ENCODE peak calls at places on chromosome 12, in eight cellular contexts. One of them, this sample, is unnamed.

GRCh38 chr12:122895757-122896636 is at the start of gene VPS37B:
- DNase-seq in bronchial epithelial cell: peak
- DNase-seq in anterior cingulate cortex: peak
- DNase-seq in stimulated activated CD4-positive, alpha-beta T cell treated with anti-CD3 and anti-CD28 coated beads, Interleukin-12 subunit alpha, Interleukin-12 subunit beta, amount 100 ng/mL, for 24 hours: peak
- DNase-seq in fibroblast of mammary gland: peak
- DNase-seq in activated CD4-positive, alpha-beta T cell treated with anti-CD3 and anti-CD28 coated beads, Interleukin-2, amount 50 U/mL, for 1 hour: peak
- DNase-seq in activated CD4-positive, CD25-positive, alpha-beta regulatory T cell: peak
- DNase-seq in lower leg skin: peak
- DNase-seq in this sample: peak

GRCh38 chr12:112422531-112422930 is 3.8 kb downstream of the PTPN11 start:
- DNase-seq in stimulated activated CD4-positive, alpha-beta T cell treated with anti-CD3 and anti-CD28 coated beads, Interleukin-12 subunit alpha, Interleukin-12 subunit beta, amount 100 ng/mL, for 24 hours: no peak
- DNase-seq in lower leg skin: peak
- DNase-seq in bronchial epithelial cell: no peak
- DNase-seq in fibroblast of mammary gland: peak
- DNase-seq in activated CD4-positive, alpha-beta T cell treated with anti-CD3 and anti-CD28 coated beads, Interleukin-2, amount 50 U/mL, for 1 hour: no peak
- DNase-seq in anterior cingulate cortex: peak
- DNase-seq in activated CD4-positive, CD25-positive, alpha-beta regulatory T cell: no peak
- DNase-seq in this sample: no peak

GRCh38 chr12:117309276-117309885 is 52.0 kb downstream of the NOS1 start:
- DNase-seq in activated CD4-positive, CD25-positive, alpha-beta regulatory T cell: no peak
- DNase-seq in stimulated activated CD4-positive, alpha-beta T cell treated with anti-CD3 and anti-CD28 coated beads, Interleukin-12 subunit alpha, Interleukin-12 subunit beta, amount 100 ng/mL, for 24 hours: no peak
- DNase-seq in fibroblast of mammary gland: no peak
- DNase-seq in anterior cingulate cortex: no peak
- DNase-seq in lower leg skin: no peak
- DNase-seq in bronchial epithelial cell: no peak
- DNase-seq in activated CD4-positive, alpha-beta T cell treated with anti-CD3 and anti-CD28 coated beads, Interleukin-2, amount 50 U/mL, for 1 hour: no peak
- DNase-seq in this sample: no peak

GRCh38 chr12:132109741-132110140 is 34.4 kb downstream of the DDX51 start:
- DNase-seq in activated CD4-positive, CD25-positive, alpha-beta regulatory T cell: no peak
- DNase-seq in anterior cingulate cortex: no peak
- DNase-seq in activated CD4-positive, alpha-beta T cell treated with anti-CD3 and anti-CD28 coated beads, Interleukin-2, amount 50 U/mL, for 1 hour: no peak
- DNase-seq in bronchial epithelial cell: no peak
- DNase-seq in fibroblast of mammary gland: peak
- DNase-seq in stimulated activated CD4-positive, alpha-beta T cell treated with anti-CD3 and anti-CD28 coated beads, Interleukin-12 subunit alpha, Interleukin-12 subunit beta, amount 100 ng/mL, for 24 hours: no peak
- DNase-seq in lower leg skin: no peak
- DNase-seq in this sample: no peak

GRCh38 chr12:129196927-129197326 is 343.6 kb downstream of the GLT1D1 start:
- DNase-seq in fibroblast of mammary gland: no peak
- DNase-seq in lower leg skin: no peak
- DNase-seq in activated CD4-positive, alpha-beta T cell treated with anti-CD3 and anti-CD28 coated beads, Interleukin-2, amount 50 U/mL, for 1 hour: no peak
- DNase-seq in activated CD4-positive, CD25-positive, alpha-beta regulatory T cell: no peak
- DNase-seq in stimulated activated CD4-positive, alpha-beta T cell treated with anti-CD3 and anti-CD28 coated beads, Interleukin-12 subunit alpha, Interleukin-12 subunit beta, amount 100 ng/mL, for 24 hours: no peak
- DNase-seq in bronchial epithelial cell: no peak
- DNase-seq in anterior cingulate cortex: no peak
- DNase-seq in this sample: no peak

GRCh38 chr12:129701536-129702165 is 202.2 kb downstream of the TMEM132D start:
- DNase-seq in bronchial epithelial cell: no peak
- DNase-seq in fibroblast of mammary gland: no peak
- DNase-seq in activated CD4-positive, CD25-positive, alpha-beta regulatory T cell: no peak
- DNase-seq in activated CD4-positive, alpha-beta T cell treated with anti-CD3 and anti-CD28 coated beads, Interleukin-2, amount 50 U/mL, for 1 hour: no peak
- DNase-seq in stimulated activated CD4-positive, alpha-beta T cell treated with anti-CD3 and anti-CD28 coated beads, Interleukin-12 subunit alpha, Interleukin-12 subunit beta, amount 100 ng/mL, for 24 hours: no peak
- DNase-seq in anterior cingulate cortex: no peak
- DNase-seq in lower leg skin: no peak
- DNase-seq in this sample: no peak

GRCh38 chr12:26614217-26614616 is 218.8 kb downstream of the ITPR2 start:
- DNase-seq in stimulated activated CD4-positive, alpha-beta T cell treated with anti-CD3 and anti-CD28 coated beads, Interleukin-12 subunit alpha, Interleukin-12 subunit beta, amount 100 ng/mL, for 24 hours: no peak
- DNase-seq in fibroblast of mammary gland: peak
- DNase-seq in activated CD4-positive, CD25-positive, alpha-beta regulatory T cell: no peak
- DNase-seq in activated CD4-positive, alpha-beta T cell treated with anti-CD3 and anti-CD28 coated beads, Interleukin-2, amount 50 U/mL, for 1 hour: no peak
- DNase-seq in bronchial epithelial cell: peak
- DNase-seq in anterior cingulate cortex: peak
- DNase-seq in lower leg skin: no peak
- DNase-seq in this sample: peak

GRCh38 chr12:34306133-34306830 is 284.0 kb downstream of the ALG10 start:
- DNase-seq in stimulated activated CD4-positive, alpha-beta T cell treated with anti-CD3 and anti-CD28 coated beads, Interleukin-12 subunit alpha, Interleukin-12 subunit beta, amount 100 ng/mL, for 24 hours: no peak
- DNase-seq in activated CD4-positive, alpha-beta T cell treated with anti-CD3 and anti-CD28 coated beads, Interleukin-2, amount 50 U/mL, for 1 hour: no peak
- DNase-seq in bronchial epithelial cell: no peak
- DNase-seq in lower leg skin: no peak
- DNase-seq in anterior cingulate cortex: no peak
- DNase-seq in fibroblast of mammary gland: no peak
- DNase-seq in activated CD4-positive, CD25-positive, alpha-beta regulatory T cell: no peak
- DNase-seq in this sample: no peak

GRCh38 chr12:121787063-121787774 is 6.3 kb downstream of the RHOF start:
- DNase-seq in stimulated activated CD4-positive, alpha-beta T cell treated with anti-CD3 and anti-CD28 coated beads, Interleukin-12 subunit alpha, Interleukin-12 subunit beta, amount 100 ng/mL, for 24 hours: no peak
- DNase-seq in lower leg skin: no peak
- DNase-seq in activated CD4-positive, alpha-beta T cell treated with anti-CD3 and anti-CD28 coated beads, Interleukin-2, amount 50 U/mL, for 1 hour: peak
- DNase-seq in bronchial epithelial cell: no peak
- DNase-seq in activated CD4-positive, CD25-positive, alpha-beta regulatory T cell: peak
- DNase-seq in anterior cingulate cortex: no peak
- DNase-seq in fibroblast of mammary gland: no peak
- DNase-seq in this sample: no peak

GRCh38 chr12:25208554-25208953 is 13.5 kb downstream of the ETFRF1 start:
- DNase-seq in anterior cingulate cortex: no peak
- DNase-seq in lower leg skin: no peak
- DNase-seq in bronchial epithelial cell: no peak
- DNase-seq in fibroblast of mammary gland: no peak
- DNase-seq in activated CD4-positive, CD25-positive, alpha-beta regulatory T cell: no peak
- DNase-seq in stimulated activated CD4-positive, alpha-beta T cell treated with anti-CD3 and anti-CD28 coated beads, Interleukin-12 subunit alpha, Interleukin-12 subunit beta, amount 100 ng/mL, for 24 hours: no peak
- DNase-seq in activated CD4-positive, alpha-beta T cell treated with anti-CD3 and anti-CD28 coated beads, Interleukin-2, amount 50 U/mL, for 1 hour: no peak
- DNase-seq in this sample: no peak

GRCh38 chr12:69497308-69498026 is 27.3 kb downstream of the FRS2 start:
- DNase-seq in fibroblast of mammary gland: peak
- DNase-seq in activated CD4-positive, CD25-positive, alpha-beta regulatory T cell: no peak
- DNase-seq in lower leg skin: no peak
- DNase-seq in bronchial epithelial cell: no peak
- DNase-seq in stimulated activated CD4-positive, alpha-beta T cell treated with anti-CD3 and anti-CD28 coated beads, Interleukin-12 subunit alpha, Interleukin-12 subunit beta, amount 100 ng/mL, for 24 hours: no peak
- DNase-seq in activated CD4-positive, alpha-beta T cell treated with anti-CD3 and anti-CD28 coated beads, Interleukin-2, amount 50 U/mL, for 1 hour: no peak
- DNase-seq in anterior cingulate cortex: no peak
- DNase-seq in this sample: no peak

GRCh38 chr12:6691473-6691872 is 2.3 kb upstream of the ZNF384 start:
- DNase-seq in anterior cingulate cortex: no peak
- DNase-seq in fibroblast of mammary gland: peak
- DNase-seq in bronchial epithelial cell: no peak
- DNase-seq in activated CD4-positive, alpha-beta T cell treated with anti-CD3 and anti-CD28 coated beads, Interleukin-2, amount 50 U/mL, for 1 hour: no peak
- DNase-seq in activated CD4-positive, CD25-positive, alpha-beta regulatory T cell: no peak
- DNase-seq in lower leg skin: no peak
- DNase-seq in stimulated activated CD4-positive, alpha-beta T cell treated with anti-CD3 and anti-CD28 coated beads, Interleukin-12 subunit alpha, Interleukin-12 subunit beta, amount 100 ng/mL, for 24 hours: no peak
- DNase-seq in this sample: no peak

GRCh38 chr12:6766651-6767300 is 613 bp downstream of the PTMS start:
- DNase-seq in activated CD4-positive, CD25-positive, alpha-beta regulatory T cell: no peak
- DNase-seq in activated CD4-positive, alpha-beta T cell treated with anti-CD3 and anti-CD28 coated beads, Interleukin-2, amount 50 U/mL, for 1 hour: peak
- DNase-seq in lower leg skin: peak
- DNase-seq in bronchial epithelial cell: no peak
- DNase-seq in fibroblast of mammary gland: peak
- DNase-seq in stimulated activated CD4-positive, alpha-beta T cell treated with anti-CD3 and anti-CD28 coated beads, Interleukin-12 subunit alpha, Interleukin-12 subunit beta, amount 100 ng/mL, for 24 hours: no peak
- DNase-seq in anterior cingulate cortex: peak
- DNase-seq in this sample: peak

GRCh38 chr12:39006286-39006685 is 100.9 kb upstream of the CPNE8 start:
- DNase-seq in lower leg skin: no peak
- DNase-seq in activated CD4-positive, alpha-beta T cell treated with anti-CD3 and anti-CD28 coated beads, Interleukin-2, amount 50 U/mL, for 1 hour: no peak
- DNase-seq in anterior cingulate cortex: no peak
- DNase-seq in fibroblast of mammary gland: no peak
- DNase-seq in stimulated activated CD4-positive, alpha-beta T cell treated with anti-CD3 and anti-CD28 coated beads, Interleukin-12 subunit alpha, Interleukin-12 subunit beta, amount 100 ng/mL, for 24 hours: no peak
- DNase-seq in activated CD4-positive, CD25-positive, alpha-beta regulatory T cell: no peak
- DNase-seq in bronchial epithelial cell: no peak
- DNase-seq in this sample: no peak

GRCh38 chr12:23099604-23100003 is 474.6 kb downstream of the ETNK1 start:
- DNase-seq in activated CD4-positive, CD25-positive, alpha-beta regulatory T cell: no peak
- DNase-seq in fibroblast of mammary gland: peak
- DNase-seq in activated CD4-positive, alpha-beta T cell treated with anti-CD3 and anti-CD28 coated beads, Interleukin-2, amount 50 U/mL, for 1 hour: no peak
- DNase-seq in stimulated activated CD4-positive, alpha-beta T cell treated with anti-CD3 and anti-CD28 coated beads, Interleukin-12 subunit alpha, Interleukin-12 subunit beta, amount 100 ng/mL, for 24 hours: no peak
- DNase-seq in anterior cingulate cortex: no peak
- DNase-seq in bronchial epithelial cell: peak
- DNase-seq in lower leg skin: no peak
- DNase-seq in this sample: peak

GRCh38 chr12:19382563-19382962 is 56.7 kb upstream of the AEBP2 start:
- DNase-seq in stimulated activated CD4-positive, alpha-beta T cell treated with anti-CD3 and anti-CD28 coated beads, Interleukin-12 subunit alpha, Interleukin-12 subunit beta, amount 100 ng/mL, for 24 hours: no peak
- DNase-seq in bronchial epithelial cell: no peak
- DNase-seq in anterior cingulate cortex: no peak
- DNase-seq in lower leg skin: no peak
- DNase-seq in fibroblast of mammary gland: no peak
- DNase-seq in activated CD4-positive, alpha-beta T cell treated with anti-CD3 and anti-CD28 coated beads, Interleukin-2, amount 50 U/mL, for 1 hour: no peak
- DNase-seq in activated CD4-positive, CD25-positive, alpha-beta regulatory T cell: no peak
- DNase-seq in this sample: no peak

GRCh38 chr12:27821259-27821973 is 41.4 kb upstream of the MANSC4 start:
- DNase-seq in activated CD4-positive, CD25-positive, alpha-beta regulatory T cell: no peak
- DNase-seq in bronchial epithelial cell: peak
- DNase-seq in lower leg skin: peak
- DNase-seq in activated CD4-positive, alpha-beta T cell treated with anti-CD3 and anti-CD28 coated beads, Interleukin-2, amount 50 U/mL, for 1 hour: no peak
- DNase-seq in fibroblast of mammary gland: peak
- DNase-seq in anterior cingulate cortex: peak
- DNase-seq in stimulated activated CD4-positive, alpha-beta T cell treated with anti-CD3 and anti-CD28 coated beads, Interleukin-12 subunit alpha, Interleukin-12 subunit beta, amount 100 ng/mL, for 24 hours: no peak
- DNase-seq in this sample: peak

GRCh38 chr12:123254853-123255446 is 16.7 kb downstream of the CDK2AP1 start:
- DNase-seq in anterior cingulate cortex: no peak
- DNase-seq in activated CD4-positive, alpha-beta T cell treated with anti-CD3 and anti-CD28 coated beads, Interleukin-2, amount 50 U/mL, for 1 hour: no peak
- DNase-seq in stimulated activated CD4-positive, alpha-beta T cell treated with anti-CD3 and anti-CD28 coated beads, Interleukin-12 subunit alpha, Interleukin-12 subunit beta, amount 100 ng/mL, for 24 hours: no peak
- DNase-seq in bronchial epithelial cell: no peak
- DNase-seq in lower leg skin: no peak
- DNase-seq in fibroblast of mammary gland: no peak
- DNase-seq in activated CD4-positive, CD25-positive, alpha-beta regulatory T cell: no peak
- DNase-seq in this sample: no peak

GRCh38 chr12:26845057-26845666 is 12.2 kb upstream of the ITPR2 start:
- DNase-seq in lower leg skin: peak
- DNase-seq in anterior cingulate cortex: peak
- DNase-seq in activated CD4-positive, alpha-beta T cell treated with anti-CD3 and anti-CD28 coated beads, Interleukin-2, amount 50 U/mL, for 1 hour: peak
- DNase-seq in stimulated activated CD4-positive, alpha-beta T cell treated with anti-CD3 and anti-CD28 coated beads, Interleukin-12 subunit alpha, Interleukin-12 subunit beta, amount 100 ng/mL, for 24 hours: no peak
- DNase-seq in bronchial epithelial cell: no peak
- DNase-seq in activated CD4-positive, CD25-positive, alpha-beta regulatory T cell: no peak
- DNase-seq in fibroblast of mammary gland: peak
- DNase-seq in this sample: peak

GRCh38 chr12:111447571-111448265 is 42.0 kb downstream of the SH2B3 start:
- DNase-seq in activated CD4-positive, CD25-positive, alpha-beta regulatory T cell: no peak
- DNase-seq in stimulated activated CD4-positive, alpha-beta T cell treated with anti-CD3 and anti-CD28 coated beads, Interleukin-12 subunit alpha, Interleukin-12 subunit beta, amount 100 ng/mL, for 24 hours: no peak
- DNase-seq in anterior cingulate cortex: no peak
- DNase-seq in activated CD4-positive, alpha-beta T cell treated with anti-CD3 and anti-CD28 coated beads, Interleukin-2, amount 50 U/mL, for 1 hour: no peak
- DNase-seq in fibroblast of mammary gland: no peak
- DNase-seq in bronchial epithelial cell: no peak
- DNase-seq in lower leg skin: peak
- DNase-seq in this sample: no peak

GRCh38 chr12:100566887-100567637 is 6.4 kb upstream of the GAS2L3 start:
- DNase-seq in stimulated activated CD4-positive, alpha-beta T cell treated with anti-CD3 and anti-CD28 coated beads, Interleukin-12 subunit alpha, Interleukin-12 subunit beta, amount 100 ng/mL, for 24 hours: no peak
- DNase-seq in anterior cingulate cortex: peak
- DNase-seq in fibroblast of mammary gland: peak
- DNase-seq in lower leg skin: peak
- DNase-seq in activated CD4-positive, alpha-beta T cell treated with anti-CD3 and anti-CD28 coated beads, Interleukin-2, amount 50 U/mL, for 1 hour: no peak
- DNase-seq in bronchial epithelial cell: peak
- DNase-seq in activated CD4-positive, CD25-positive, alpha-beta regulatory T cell: no peak
- DNase-seq in this sample: peak

GRCh38 chr12:22206111-22206728 is 128.3 kb downstream of the ST8SIA1 start:
- DNase-seq in lower leg skin: no peak
- DNase-seq in fibroblast of mammary gland: no peak
- DNase-seq in anterior cingulate cortex: no peak
- DNase-seq in activated CD4-positive, alpha-beta T cell treated with anti-CD3 and anti-CD28 coated beads, Interleukin-2, amount 50 U/mL, for 1 hour: no peak
- DNase-seq in stimulated activated CD4-positive, alpha-beta T cell treated with anti-CD3 and anti-CD28 coated beads, Interleukin-12 subunit alpha, Interleukin-12 subunit beta, amount 100 ng/mL, for 24 hours: no peak
- DNase-seq in activated CD4-positive, CD25-positive, alpha-beta regulatory T cell: no peak
- DNase-seq in bronchial epithelial cell: peak
- DNase-seq in this sample: no peak

GRCh38 chr12:3119745-3120660 is 42.8 kb downstream of the TSPAN9 start:
- DNase-seq in bronchial epithelial cell: peak
- DNase-seq in fibroblast of mammary gland: peak
- DNase-seq in stimulated activated CD4-positive, alpha-beta T cell treated with anti-CD3 and anti-CD28 coated beads, Interleukin-12 subunit alpha, Interleukin-12 subunit beta, amount 100 ng/mL, for 24 hours: no peak
- DNase-seq in anterior cingulate cortex: no peak
- DNase-seq in activated CD4-positive, CD25-positive, alpha-beta regulatory T cell: no peak
- DNase-seq in activated CD4-positive, alpha-beta T cell treated with anti-CD3 and anti-CD28 coated beads, Interleukin-2, amount 50 U/mL, for 1 hour: no peak
- DNase-seq in lower leg skin: no peak
- DNase-seq in this sample: no peak

GRCh38 chr12:108685469-108686247 is 45.7 kb downstream of the CORO1C start:
- DNase-seq in stimulated activated CD4-positive, alpha-beta T cell treated with anti-CD3 and anti-CD28 coated beads, Interleukin-12 subunit alpha, Interleukin-12 subunit beta, amount 100 ng/mL, for 24 hours: no peak
- DNase-seq in activated CD4-positive, CD25-positive, alpha-beta regulatory T cell: no peak
- DNase-seq in fibroblast of mammary gland: no peak
- DNase-seq in anterior cingulate cortex: no peak
- DNase-seq in lower leg skin: no peak
- DNase-seq in activated CD4-positive, alpha-beta T cell treated with anti-CD3 and anti-CD28 coated beads, Interleukin-2, amount 50 U/mL, for 1 hour: no peak
- DNase-seq in bronchial epithelial cell: no peak
- DNase-seq in this sample: peak

GRCh38 chr12:6533653-6534157 is 612 bp upstream of the GAPDH start:
- DNase-seq in activated CD4-positive, CD25-positive, alpha-beta regulatory T cell: no peak
- DNase-seq in bronchial epithelial cell: peak
- DNase-seq in anterior cingulate cortex: peak
- DNase-seq in activated CD4-positive, alpha-beta T cell treated with anti-CD3 and anti-CD28 coated beads, Interleukin-2, amount 50 U/mL, for 1 hour: peak
- DNase-seq in lower leg skin: no peak
- DNase-seq in fibroblast of mammary gland: peak
- DNase-seq in stimulated activated CD4-positive, alpha-beta T cell treated with anti-CD3 and anti-CD28 coated beads, Interleukin-12 subunit alpha, Interleukin-12 subunit beta, amount 100 ng/mL, for 24 hours: peak
- DNase-seq in this sample: peak